ENCODE peak calls at places on chromosome 2, in eight cellular contexts. One of them, this sample, is unnamed.

GRCh38 chr2:95333888-95334338 is 36.8 kb downstream of the KCNIP3 start:
- DNase-seq in CD8-positive, alpha-beta memory T cell: no peak
- DNase-seq in cardiac muscle cell: peak
- DNase-seq in heart left ventricle: peak
- DNase-seq in ovary: no peak
- DNase-seq in right cardiac atrium: no peak
- DNase-seq in thoracic aorta: no peak
- DNase-seq in IMR-90: peak
- DNase-seq in this sample: peak

GRCh38 chr2:12379143-12379542 is 337.6 kb upstream of the TRIB2 start:
- DNase-seq in CD8-positive, alpha-beta memory T cell: no peak
- DNase-seq in cardiac muscle cell: peak
- DNase-seq in heart left ventricle: no peak
- DNase-seq in ovary: no peak
- DNase-seq in right cardiac atrium: no peak
- DNase-seq in thoracic aorta: no peak
- DNase-seq in IMR-90: no peak
- DNase-seq in this sample: no peak

GRCh38 chr2:19541884-19542283 is 183.5 kb upstream of the OSR1 start:
- DNase-seq in CD8-positive, alpha-beta memory T cell: no peak
- DNase-seq in cardiac muscle cell: no peak
- DNase-seq in heart left ventricle: no peak
- DNase-seq in ovary: no peak
- DNase-seq in right cardiac atrium: no peak
- DNase-seq in thoracic aorta: no peak
- DNase-seq in IMR-90: no peak
- DNase-seq in this sample: no peak

GRCh38 chr2:28352726-28353125 is 39.9 kb upstream of the FOSL2 start:
- DNase-seq in CD8-positive, alpha-beta memory T cell: no peak
- DNase-seq in cardiac muscle cell: no peak
- DNase-seq in heart left ventricle: no peak
- DNase-seq in ovary: no peak
- DNase-seq in right cardiac atrium: no peak
- DNase-seq in thoracic aorta: no peak
- DNase-seq in IMR-90: no peak
- DNase-seq in this sample: no peak

GRCh38 chr2:2172516-2172915 is 158.6 kb downstream of the MYT1L start:
- DNase-seq in CD8-positive, alpha-beta memory T cell: no peak
- DNase-seq in cardiac muscle cell: no peak
- DNase-seq in heart left ventricle: no peak
- DNase-seq in ovary: no peak
- DNase-seq in right cardiac atrium: no peak
- DNase-seq in thoracic aorta: no peak
- DNase-seq in IMR-90: no peak
- DNase-seq in this sample: no peak

GRCh38 chr2:45722477-45722876 is 71.0 kb downstream of the PRKCE start:
- DNase-seq in CD8-positive, alpha-beta memory T cell: no peak
- DNase-seq in cardiac muscle cell: no peak
- DNase-seq in heart left ventricle: no peak
- DNase-seq in ovary: no peak
- DNase-seq in right cardiac atrium: no peak
- DNase-seq in thoracic aorta: no peak
- DNase-seq in IMR-90: no peak
- DNase-seq in this sample: no peak

GRCh38 chr2:231052494-231053451 is 3.9 kb upstream of the PSMD1 start:
- DNase-seq in CD8-positive, alpha-beta memory T cell: peak
- DNase-seq in cardiac muscle cell: peak
- DNase-seq in heart left ventricle: peak
- DNase-seq in ovary: peak
- DNase-seq in right cardiac atrium: peak
- DNase-seq in thoracic aorta: peak
- DNase-seq in IMR-90: peak
- DNase-seq in this sample: no peak

GRCh38 chr2:157441072-157441454 is 2.8 kb downstream of the CYTIP start:
- DNase-seq in CD8-positive, alpha-beta memory T cell: no peak
- DNase-seq in cardiac muscle cell: peak
- DNase-seq in heart left ventricle: no peak
- DNase-seq in ovary: no peak
- DNase-seq in right cardiac atrium: no peak
- DNase-seq in thoracic aorta: no peak
- DNase-seq in IMR-90: no peak
- DNase-seq in this sample: no peak

GRCh38 chr2:188406414-188406813 is 114.7 kb downstream of the GULP1 start:
- DNase-seq in CD8-positive, alpha-beta memory T cell: no peak
- DNase-seq in cardiac muscle cell: no peak
- DNase-seq in heart left ventricle: no peak
- DNase-seq in ovary: no peak
- DNase-seq in right cardiac atrium: no peak
- DNase-seq in thoracic aorta: no peak
- DNase-seq in IMR-90: no peak
- DNase-seq in this sample: no peak

GRCh38 chr2:237692601-237693079 is 65.3 kb downstream of the LRRFIP1 start:
- DNase-seq in CD8-positive, alpha-beta memory T cell: no peak
- DNase-seq in cardiac muscle cell: no peak
- DNase-seq in heart left ventricle: peak
- DNase-seq in ovary: peak
- DNase-seq in right cardiac atrium: no peak
- DNase-seq in thoracic aorta: no peak
- DNase-seq in IMR-90: no peak
- DNase-seq in this sample: no peak

DNA sequence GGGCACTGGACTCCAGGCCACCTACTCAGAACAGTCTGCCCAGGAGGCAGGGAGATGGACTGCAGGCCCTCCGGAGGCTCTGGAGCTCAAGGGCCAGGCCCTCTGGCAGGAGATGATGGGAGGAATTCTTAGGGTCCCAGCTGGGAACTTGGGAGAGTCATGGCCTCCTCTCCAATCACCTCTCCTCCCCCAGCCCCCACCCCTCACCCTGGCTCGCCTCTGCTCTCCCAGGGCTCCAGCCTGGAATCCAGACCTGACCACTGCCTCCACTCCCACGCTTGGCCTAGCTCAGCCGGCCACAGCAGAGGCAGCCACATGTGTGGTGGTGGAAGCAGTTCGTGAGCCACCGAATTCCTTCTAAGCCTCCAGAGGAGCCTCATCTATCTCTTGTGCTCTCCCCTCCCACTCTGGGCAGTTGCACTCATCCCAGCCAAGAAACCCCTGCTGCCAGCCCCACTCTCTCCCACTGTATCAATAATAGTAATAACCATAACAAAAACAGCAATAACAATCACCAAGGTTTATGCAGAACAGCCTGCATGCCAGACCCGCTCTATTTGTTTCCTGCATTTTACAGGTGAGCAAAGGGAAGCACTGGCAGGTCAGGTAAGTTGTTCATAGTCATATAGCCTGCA is 67.4 kb downstream of the TNS1 start:
- DNase-seq in CD8-positive, alpha-beta memory T cell: no peak
- DNase-seq in cardiac muscle cell: peak
- DNase-seq in heart left ventricle: peak
- DNase-seq in ovary: peak
- DNase-seq in right cardiac atrium: peak
- DNase-seq in thoracic aorta: no peak
- DNase-seq in IMR-90: peak
- DNase-seq in this sample: no peak
- H3K27ac ChIP-seq in CD8-positive, alpha-beta memory T cell: no peak
- H3K27ac ChIP-seq in cardiac muscle cell: peak
- H3K27ac ChIP-seq in heart left ventricle: peak
- H3K27ac ChIP-seq in ovary: peak
- H3K27ac ChIP-seq in right cardiac atrium: peak
- H3K27ac ChIP-seq in thoracic aorta: peak
- H3K27ac ChIP-seq in IMR-90: peak
- H3K27ac ChIP-seq in this sample: peak

GRCh38 chr2:190137561-190137960 is 75.0 kb upstream of the MSTN start:
- DNase-seq in CD8-positive, alpha-beta memory T cell: no peak
- DNase-seq in cardiac muscle cell: peak
- DNase-seq in heart left ventricle: no peak
- DNase-seq in ovary: no peak
- DNase-seq in right cardiac atrium: peak
- DNase-seq in thoracic aorta: no peak
- DNase-seq in IMR-90: peak
- DNase-seq in this sample: no peak

GRCh38 chr2:190139371-190139770 is 76.8 kb upstream of the MSTN start:
- DNase-seq in CD8-positive, alpha-beta memory T cell: no peak
- DNase-seq in cardiac muscle cell: no peak
- DNase-seq in heart left ventricle: no peak
- DNase-seq in ovary: no peak
- DNase-seq in right cardiac atrium: no peak
- DNase-seq in thoracic aorta: no peak
- DNase-seq in IMR-90: no peak
- DNase-seq in this sample: no peak

GRCh38 chr2:190138032-190138431 is 75.5 kb upstream of the MSTN start:
- DNase-seq in CD8-positive, alpha-beta memory T cell: no peak
- DNase-seq in cardiac muscle cell: no peak
- DNase-seq in heart left ventricle: no peak
- DNase-seq in ovary: no peak
- DNase-seq in right cardiac atrium: no peak
- DNase-seq in thoracic aorta: no peak
- DNase-seq in IMR-90: no peak
- DNase-seq in this sample: no peak

GRCh38 chr2:190136825-190137224 is 74.3 kb upstream of the MSTN start:
- DNase-seq in CD8-positive, alpha-beta memory T cell: no peak
- DNase-seq in cardiac muscle cell: no peak
- DNase-seq in heart left ventricle: no peak
- DNase-seq in ovary: no peak
- DNase-seq in right cardiac atrium: no peak
- DNase-seq in thoracic aorta: no peak
- DNase-seq in IMR-90: no peak
- DNase-seq in this sample: no peak

DNA sequence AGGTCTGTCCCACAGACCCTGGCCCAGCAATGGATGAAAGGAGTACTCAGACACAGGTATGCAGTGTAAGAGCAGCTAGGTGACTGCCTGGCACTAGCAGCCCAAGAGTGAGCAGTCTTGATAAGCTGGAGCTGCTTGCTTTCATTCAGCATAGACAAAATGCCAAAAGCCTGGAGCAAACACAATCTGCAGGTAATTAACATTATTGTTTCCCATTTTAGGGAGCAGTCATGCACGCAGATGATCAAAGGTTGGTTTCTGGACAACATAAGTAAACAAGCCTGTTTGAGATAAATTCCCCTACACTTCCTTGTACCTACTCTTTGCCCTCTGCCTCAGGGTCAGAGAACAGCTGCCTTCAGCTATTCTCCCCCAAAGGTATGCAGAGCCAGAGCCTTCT is 73.7 kb upstream of the MSTN start:
- DNase-seq in CD8-positive, alpha-beta memory T cell: no peak
- DNase-seq in cardiac muscle cell: no peak
- DNase-seq in heart left ventricle: no peak
- DNase-seq in ovary: no peak
- DNase-seq in right cardiac atrium: no peak
- DNase-seq in thoracic aorta: no peak
- DNase-seq in IMR-90: no peak
- DNase-seq in this sample: no peak
- H3K27ac ChIP-seq in CD8-positive, alpha-beta memory T cell: no peak
- H3K27ac ChIP-seq in cardiac muscle cell: no peak
- H3K27ac ChIP-seq in heart left ventricle: no peak
- H3K27ac ChIP-seq in ovary: no peak
- H3K27ac ChIP-seq in right cardiac atrium: no peak
- H3K27ac ChIP-seq in thoracic aorta: no peak
- H3K27ac ChIP-seq in IMR-90: no peak
- H3K27ac ChIP-seq in this sample: no peak

GRCh38 chr2:9895669-9896068 is 52.4 kb downstream of the TAF1B start:
- DNase-seq in CD8-positive, alpha-beta memory T cell: no peak
- DNase-seq in cardiac muscle cell: no peak
- DNase-seq in heart left ventricle: no peak
- DNase-seq in ovary: no peak
- DNase-seq in right cardiac atrium: no peak
- DNase-seq in thoracic aorta: no peak
- DNase-seq in IMR-90: no peak
- DNase-seq in this sample: peak
- H3K27ac ChIP-seq in CD8-positive, alpha-beta memory T cell: no peak
- H3K27ac ChIP-seq in cardiac muscle cell: no peak
- H3K27ac ChIP-seq in heart left ventricle: no peak
- H3K27ac ChIP-seq in ovary: no peak
- H3K27ac ChIP-seq in right cardiac atrium: no peak
- H3K27ac ChIP-seq in thoracic aorta: no peak
- H3K27ac ChIP-seq in IMR-90: no peak
- H3K27ac ChIP-seq in this sample: peak

DNA sequence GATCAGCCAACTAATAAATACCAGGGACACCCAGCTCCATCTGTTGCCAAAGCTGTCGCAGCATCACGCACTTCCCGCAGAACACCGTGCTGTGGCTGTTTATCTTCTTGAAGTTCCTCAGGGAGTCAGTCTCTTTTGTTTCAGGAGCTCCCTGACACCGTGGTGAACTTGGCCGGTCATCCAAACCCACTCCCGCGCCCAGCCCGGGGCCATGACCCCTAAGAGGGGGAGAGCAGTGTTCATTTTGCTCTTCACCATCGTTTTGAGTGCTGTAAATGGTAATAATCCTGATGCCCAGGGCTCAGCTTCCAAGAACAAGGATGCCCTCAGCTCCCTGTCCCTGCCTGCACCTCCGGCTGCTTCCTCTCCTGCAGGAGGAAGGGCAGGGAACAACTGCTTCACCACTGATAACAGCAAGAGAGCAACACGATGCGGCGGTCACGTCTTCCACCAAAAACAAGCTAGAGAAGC is 131.4 kb downstream of the SEPTIN10 start:
- DNase-seq in CD8-positive, alpha-beta memory T cell: no peak
- DNase-seq in cardiac muscle cell: peak
- DNase-seq in heart left ventricle: no peak
- DNase-seq in ovary: peak
- DNase-seq in right cardiac atrium: peak
- DNase-seq in thoracic aorta: no peak
- DNase-seq in IMR-90: no peak
- DNase-seq in this sample: no peak
- H3K27ac ChIP-seq in CD8-positive, alpha-beta memory T cell: no peak
- H3K27ac ChIP-seq in cardiac muscle cell: no peak
- H3K27ac ChIP-seq in heart left ventricle: peak
- H3K27ac ChIP-seq in ovary: no peak
- H3K27ac ChIP-seq in right cardiac atrium: peak
- H3K27ac ChIP-seq in thoracic aorta: peak
- H3K27ac ChIP-seq in IMR-90: no peak
- H3K27ac ChIP-seq in this sample: no peak